ENCODE peak calls at places on chromosomes 16 and 17, in seven cellular contexts. K is NCI-H1105; R is tibial artery; F is stimulated activated CD8-positive, alpha-beta memory T cell treated with anti-CD3 and anti-CD28 coated beads, Interleukin-7, amount 100 ng/mL, for 1 hour; P is mucosa of gallbladder; E is dorsolateral prefrontal cortex; G is foreskin keratinocyte. W is an unnamed sample.
A peak's percentile ranks its signal among the peaks of the same experiment; 100 is the strongest.

GRCh38 chr17:80822021-80822699 is 169.5 kb upstream of the CHMP6 start:
- DNase-seq in P (no peak), G (no peak), F (no peak), K (no peak), R (peak; percentile 51), E (no peak), W (no peak)

GRCh38 chr16:29984137-29984763 is 10.6 kb downstream of the TAOK2 start:
- DNase-seq in F (no peak), E (no peak), R (no peak), G (no peak), K (no peak), P (no peak), W (no peak)

GRCh38 chr17:42399948-42400843 is 12.0 kb upstream of the STAT3 start:
- DNase-seq in P (no peak), R (no peak), K (no peak), G (no peak), F (no peak), E (no peak), W (no peak)

GRCh38 chr16:12845282-12845681 is 41.6 kb upstream of the CPPED1 start:
- DNase-seq in R (no peak), K (no peak), G (no peak), P (no peak), E (no peak), F (no peak), W (no peak)

GRCh38 chr17:65759532-65759931 is 198.1 kb upstream of the AXIN2 start:
- DNase-seq in F (no peak), E (no peak), K (no peak), G (no peak), R (no peak), P (no peak), W (no peak)

GRCh38 chr17:1108810-1109605 is 70.8 kb downstream of the ABR start:
- DNase-seq in R (peak; percentile 80), F (peak; percentile 32), E (peak; percentile 62), P (peak; percentile 52), K (no peak), G (no peak), W (peak; percentile 51)

GRCh38 chr17:28846231-28846630 is 3.6 kb upstream of the FAM222B start:
- DNase-seq in E (no peak), R (no peak), P (no peak), F (no peak), G (no peak), K (no peak), W (no peak)

GRCh38 chr16:64715624-64716023 is 406.2 kb downstream of the CDH11 start:
- DNase-seq in G (no peak), K (no peak), P (no peak), E (no peak), F (no peak), R (no peak), W (no peak)

GRCh38 chr17:7887038-7887481 is 1.5 kb upstream of the CHD3 start:
- DNase-seq in E (no peak), R (no peak), K (no peak), F (no peak), G (no peak), P (no peak), W (no peak)

GRCh38 chr17:55295411-55296170 is 30.8 kb downstream of the HLF start:
- DNase-seq in G (no peak), F (peak; percentile 25), P (peak; percentile 49), K (no peak), R (no peak), E (peak; percentile 54), W (peak; percentile 27)

GRCh38 chr17:8350339-8350738 is 10.7 kb downstream of the ODF4 start:
- DNase-seq in K (no peak), F (no peak), P (no peak), E (no peak), G (no peak), R (no peak), W (no peak)

GRCh38 chr17:10631048-10631700 is 25.9 kb downstream of the MYH3 start:
- DNase-seq in F (no peak), P (peak; percentile 31), G (no peak), R (no peak), E (no peak), K (peak; percentile 18), W (no peak)

GRCh38 chr17:51611585-51611984 is 351.2 kb downstream of the UTP18 start:
- DNase-seq in E (no peak), G (no peak), K (no peak), R (no peak), P (no peak), F (no peak), W (no peak)

GRCh38 chr16:30724641-30725464 is 23.4 kb upstream of the PHKG2 start:
- DNase-seq in F (no peak), R (peak; percentile 66), E (no peak), K (no peak), P (no peak), G (no peak), W (no peak)

GRCh38 chr16:68040506-68041288 is 17.6 kb downstream of the DUS2 start:
- DNase-seq in F (peak; percentile 87), R (peak; percentile 85), E (peak; percentile 79), G (no peak), K (peak; percentile 30), P (peak; percentile 78), W (peak; percentile 53)

GRCh38 chr17:39244016-39244599 is 18.4 kb upstream of the STAC2 start:
- DNase-seq in P (no peak), G (no peak), R (peak; percentile 65), F (no peak), K (no peak), E (no peak), W (no peak)

GRCh38 chr16:85683363-85683762 is 5.4 kb downstream of the GINS2 start:
- DNase-seq in F (no peak), G (no peak), K (peak; percentile 9), E (no peak), P (no peak), R (no peak), W (peak; percentile 49)

GRCh38 chr16:87922250-87922871 is 14.0 kb downstream of the CA5A start:
- DNase-seq in K (no peak), G (no peak), F (no peak), R (no peak), P (no peak), E (no peak), W (no peak)

GRCh38 chr16:1275791-1276579 is 20.1 kb downstream of the TPSD1 start:
- DNase-seq in F (no peak), E (no peak), G (no peak), R (no peak), P (no peak), K (no peak), W (no peak)

GRCh38 chr16:27529962-27530361 is 19.8 kb downstream of the GTF3C1 start:
- DNase-seq in G (no peak), F (no peak), E (peak; percentile 29), R (no peak), K (no peak), P (no peak), W (no peak)

GRCh38 chr16:2827481-2827790 is 2.7 kb upstream of the ZG16B start:
- DNase-seq in R (no peak), P (no peak), K (no peak), E (no peak), G (no peak), F (no peak), W (no peak)

GRCh38 chr16:57609541-57610401 is 18.7 kb upstream of the ADGRG1 start:
- DNase-seq in G (no peak), P (peak; percentile 15), E (no peak), F (no peak), R (peak; percentile 46), K (no peak), W (peak; percentile 36)

GRCh38 chr17:67378444-67379250 is 1.6 kb downstream of the PITPNC1 start:
- DNase-seq in R (peak; percentile 87), E (peak; percentile 66), K (peak; percentile 55), F (peak; percentile 58), G (no peak), P (peak; percentile 73), W (peak; percentile 74)

GRCh38 chr17:60525347-60525623 is 757 bp downstream of the APPBP2 start:
- DNase-seq in G (no peak), F (no peak), R (no peak), P (no peak), E (no peak), K (no peak), W (no peak)

GRCh38 chr17:9044796-9045470 is 23.6 kb downstream of the NTN1 start:
- DNase-seq in K (no peak), G (no peak), P (no peak), F (no peak), E (no peak), R (no peak), W (no peak)

GRCh38 chr17:79993390-79994221 is 42.1 kb downstream of the TBC1D16 start:
- DNase-seq in R (peak; percentile 72), P (peak; percentile 79), G (peak; percentile 43), K (no peak), E (no peak), F (no peak), W (peak; percentile 92)

GRCh38 chr16:49755291-49755611 is 100.7 kb downstream of the ZNF423 start:
- DNase-seq in G (no peak), E (no peak), P (peak; percentile 40), R (no peak), F (no peak), K (no peak), W (no peak)